ENCODE peak calls at places on chromosomes 12 and 14, in six cellular contexts. Y is AG09319, E is mesothelial cell of epicardium, U is keratinocyte, P is T-helper 1 cell, Q is adrenal gland. O is an unnamed sample.

GRCh38 chr14:76772300-76773187 is 11.3 kb downstream of the VASH1 start:
- DNase-seq in Y (no peak), E (no peak), U (no peak), P (no peak), Q (peak), O (peak)

GRCh38 chr14:76808990-76809389 is 3.7 kb downstream of the ANGEL1 start:
- DNase-seq in Y (no peak), E (no peak), U (no peak), P (no peak), Q (no peak), O (no peak)

GRCh38 chr12:107778383-107779015 is 4.0 kb downstream of the ASCL4 start:
- DNase-seq in Y (no peak), E (no peak), U (no peak), P (no peak), Q (peak), O (no peak)

GRCh38 chr12:124700810-124701594 is 133.6 kb upstream of the NCOR2 start:
- DNase-seq in Y (no peak), E (no peak), U (no peak), P (no peak), Q (peak), O (no peak)

GRCh38 chr12:130574402-130574801 is 141.7 kb downstream of the RIMBP2 start:
- DNase-seq in Y (no peak), E (no peak), U (no peak), P (no peak), Q (no peak), O (no peak)

GRCh38 chr14:32224731-32225377 is 21.8 kb upstream of the RNU6-8 start:
- DNase-seq in Y (no peak), E (no peak), U (no peak), P (no peak), Q (peak), O (no peak)

GRCh38 chr12:45613306-45613705 is 116.2 kb upstream of the ARID2 start:
- DNase-seq in Y (no peak), E (no peak), U (no peak), P (no peak), Q (no peak), O (no peak)

GRCh38 chr12:87227157-87227556 is 802.0 kb downstream of the C12orf50 start:
- DNase-seq in Y (no peak), E (no peak), U (no peak), P (no peak), Q (no peak), O (no peak)

GRCh38 chr12:49863946-49864816 is 21.3 kb upstream of the BCDIN3D start:
- DNase-seq in Y (no peak), E (no peak), U (no peak), P (no peak), Q (no peak), O (peak)

GRCh38 chr14:68638056-68638816 is 154.6 kb downstream of the ZFP36L1 start:
- DNase-seq in Y (no peak), E (no peak), U (no peak), P (no peak), Q (no peak), O (peak)

GRCh38 chr12:26091837-26092236 is 33.0 kb downstream of the BHLHE41 start:
- DNase-seq in Y (no peak), E (no peak), U (no peak), P (no peak), Q (no peak), O (no peak)

GRCh38 chr12:46483572-46484395 is 111.2 kb upstream of the SLC38A2 start:
- DNase-seq in Y (no peak), E (no peak), U (no peak), P (no peak), Q (peak), O (no peak)

GRCh38 chr12:2406903-2407302 is 354.1 kb downstream of the CACNA1C start:
- DNase-seq in Y (no peak), E (no peak), U (no peak), P (no peak), Q (no peak), O (no peak)

GRCh38 chr12:41968661-41969060 is 176.0 kb downstream of the GXYLT1 start:
- DNase-seq in Y (no peak), E (no peak), U (no peak), P (no peak), Q (no peak), O (no peak)

GRCh38 chr12:106994579-106995220 is 7.8 kb upstream of the MTERF2 start:
- DNase-seq in Y (no peak), E (no peak), U (no peak), P (no peak), Q (no peak), O (no peak)

GRCh38 chr14:93207468-93208308 is 632 bp downstream of the UBR7 start:
- DNase-seq in Y (no peak), E (no peak), U (no peak), P (peak), Q (peak), O (peak)

GRCh38 chr12:10968765-10969456 is 17.8 kb downstream of the TAS2R50 start:
- DNase-seq in Y (peak), E (no peak), U (no peak), P (no peak), Q (peak), O (no peak)

GRCh38 chr14:58701576-58701975 is 63.8 kb downstream of the DACT1 start:
- DNase-seq in Y (no peak), E (no peak), U (no peak), P (no peak), Q (no peak), O (no peak)

GRCh38 chr12:51295651-51296050 is 25.4 kb upstream of the SMAGP start:
- DNase-seq in Y (no peak), E (no peak), U (no peak), P (no peak), Q (no peak), O (no peak)

GRCh38 chr14:30748343-30748742 is 126.0 kb upstream of the COCH start:
- DNase-seq in Y (no peak), E (no peak), U (no peak), P (no peak), Q (no peak), O (no peak)

GRCh38 chr12:64633940-64634337 is 23.6 kb downstream of the RASSF3 start:
- DNase-seq in Y (no peak), E (no peak), U (no peak), P (no peak), Q (peak), O (no peak)

GRCh38 chr12:42893802-42894201 is 304.3 kb upstream of the PRICKLE1 start:
- DNase-seq in Y (no peak), E (no peak), U (no peak), P (no peak), Q (no peak), O (no peak)

GRCh38 chr12:124296295-124296915 is 1.5 kb downstream of the RFLNA start:
- DNase-seq in Y (no peak), E (no peak), U (no peak), P (no peak), Q (no peak), O (no peak)

GRCh38 chr12:11822071-11822818 is 172.8 kb downstream of the ETV6 start:
- DNase-seq in Y (no peak), E (no peak), U (no peak), P (peak), Q (peak), O (no peak)

GRCh38 chr14:73173092-73173735 is 36.9 kb downstream of the PSEN1 start:
- DNase-seq in Y (peak), E (no peak), U (no peak), P (peak), Q (peak), O (no peak)

GRCh38 chr12:102769323-102769916 is 147.6 kb downstream of the PAH start:
- DNase-seq in Y (peak), E (peak), U (no peak), P (peak), Q (peak), O (no peak)

GRCh38 chr14:29310210-29310609 is 543.6 kb downstream of the FOXG1 start:
- DNase-seq in Y (no peak), E (no peak), U (no peak), P (no peak), Q (no peak), O (no peak)

GRCh38 chr12:42091769-42092168 is 52.9 kb downstream of the GXYLT1 start:
- DNase-seq in Y (no peak), E (no peak), U (no peak), P (no peak), Q (no peak), O (no peak)

GRCh38 chr12:76345569-76345968 is 2.6 kb downstream of the BBS10 start:
- DNase-seq in Y (no peak), E (no peak), U (no peak), P (no peak), Q (no peak), O (no peak)

GRCh38 chr14:92578511-92578910 is 64.9 kb downstream of the RIN3 start:
- DNase-seq in Y (peak), E (no peak), U (no peak), P (no peak), Q (no peak), O (no peak)

GRCh38 chr12:96414637-96415036 is 14.4 kb upstream of the CDK17 start:
- DNase-seq in Y (no peak), E (no peak), U (no peak), P (no peak), Q (no peak), O (no peak)